ENCODE peak calls at places on chromosomes 2 and 18, in four cellular contexts. E, Z, N and L are unnamed samples.

GRCh38 chr2:239392688-239393400 is 8.0 kb downstream of the HDAC4 start:
- DNase-seq in E (no peak), Z (no peak), N (no peak), L (no peak)

GRCh38 chr2:232846055-232846454 is 24.0 kb upstream of the SNORC start:
- DNase-seq in E (no peak), Z (no peak), N (no peak), L (no peak)

GRCh38 chr2:135585586-135585985 is 54.3 kb downstream of the R3HDM1 start:
- DNase-seq in E (no peak), Z (no peak), N (no peak), L (no peak)

GRCh38 chr2:28391564-28392296 is 928 bp upstream of the FOSL2 start:
- DNase-seq in E (peak; percentile 74), Z (peak; percentile 96), N (peak; percentile 62), L (peak; percentile 95)

GRCh38 chr2:182949572-182950189 is 83.2 kb upstream of the FRZB start:
- DNase-seq in E (no peak), Z (no peak), N (peak; percentile 8), L (peak; percentile 57)

GRCh38 chr2:237687666-237688065 is 60.3 kb downstream of the LRRFIP1 start:
- DNase-seq in E (no peak), Z (peak; percentile 98), N (no peak), L (peak; percentile 82)

GRCh38 chr18:26545737-26546136 is 2.6 kb downstream of the KCTD1 start:
- DNase-seq in E (no peak), Z (no peak), N (no peak), L (no peak)

GRCh38 chr2:46644690-46645385 is 165.5 kb downstream of the TMEM247 start:
- DNase-seq in E (no peak), Z (no peak), N (no peak), L (no peak)

GRCh38 chr18:39870586-39870985 is 2084.4 kb upstream of the PIK3C3 start:
- DNase-seq in E (no peak), Z (no peak), N (no peak), L (no peak)

GRCh38 chr2:12884713-12885282 is 168.1 kb downstream of the TRIB2 start:
- DNase-seq in E (no peak), Z (peak; percentile 50), N (no peak), L (peak; percentile 72)

GRCh38 chr2:120290737-120291136 is 38.1 kb downstream of the RALB start:
- DNase-seq in E (no peak), Z (no peak), N (no peak), L (no peak)

GRCh38 chr2:196314780-196315179 is 143.4 kb upstream of the STK17B start:
- DNase-seq in E (no peak), Z (no peak), N (no peak), L (no peak)

GRCh38 chr2:228657807-228658402 is 476.4 kb upstream of the SPHKAP start:
- DNase-seq in E (peak; percentile 41), Z (no peak), N (no peak), L (no peak)

GRCh38 chr2:232879618-232880494 is 9.8 kb downstream of the SNORC start:
- DNase-seq in E (no peak), Z (no peak), N (no peak), L (no peak)

GRCh38 chr2:229665158-229665557 is 49.2 kb downstream of the DNER start:
- DNase-seq in E (no peak), Z (no peak), N (no peak), L (no peak)

GRCh38 chr2:11703700-11704099 is 33.7 kb upstream of the NTSR2 start:
- DNase-seq in E (no peak), Z (no peak), N (no peak), L (no peak)

GRCh38 chr2:123961576-123961975 is 63.5 kb upstream of the CNTNAP5 start:
- DNase-seq in E (no peak), Z (no peak), N (no peak), L (no peak)

GRCh38 chr18:49014605-49015267 is 64.0 kb upstream of the SMAD7 start:
- DNase-seq in E (no peak), Z (no peak), N (no peak), L (peak; percentile 8)

GRCh38 chr18:23958036-23958435 is 56.5 kb upstream of the TTC39C start:
- DNase-seq in E (no peak), Z (peak; percentile 79), N (no peak), L (no peak)

GRCh38 chr18:57559311-57559710 is 27.2 kb downstream of the FECH start:
- DNase-seq in E (no peak), Z (no peak), N (no peak), L (no peak)

GRCh38 chr2:112881217-112882000 is 29.6 kb upstream of the IL37 start:
- DNase-seq in E (no peak), Z (no peak), N (no peak), L (peak; percentile 24)

GRCh38 chr2:160138406-160138805 is 61.7 kb downstream of the ITGB6 start:
- DNase-seq in E (no peak), Z (no peak), N (no peak), L (no peak)

GRCh38 chr2:920999-921398 is 29.6 kb upstream of the SNTG2 start:
- DNase-seq in E (no peak), Z (no peak), N (no peak), L (no peak)

GRCh38 chr18:11154369-11154982 is 5.1 kb upstream of the PIEZO2 start:
- DNase-seq in E (peak; percentile 13), Z (no peak), N (peak; percentile 10), L (no peak)

GRCh38 chr2:37412201-37412600 is 67.8 kb downstream of the QPCT start:
- DNase-seq in E (no peak), Z (no peak), N (no peak), L (no peak)

GRCh38 chr2:132475615-132476014 is 59.0 kb downstream of the GPR39 start:
- DNase-seq in E (no peak), Z (no peak), N (no peak), L (no peak)

GRCh38 chr2:112541315-112542122 is 746 bp upstream of the POLR1B start:
- DNase-seq in E (peak; percentile 84), Z (no peak), N (peak; percentile 75), L (peak; percentile 69)

GRCh38 chr18:3262234-3263171 is 570 bp downstream of the MYL12B start:
- DNase-seq in E (no peak), Z (no peak), N (no peak), L (peak; percentile 39)

GRCh38 chr2:187527262-187527661 is 27.0 kb downstream of the TFPI start:
- DNase-seq in E (no peak), Z (no peak), N (no peak), L (no peak)

GRCh38 chr2:26752636-26753035 is 11.4 kb upstream of the SLC35F6 start:
- DNase-seq in E (no peak), Z (no peak), N (no peak), L (no peak)

GRCh38 chr18:23926590-23926989 is 88.0 kb upstream of the TTC39C start:
- DNase-seq in E (no peak), Z (no peak), N (no peak), L (no peak)

GRCh38 chr18:36655894-36656293 is 172.9 kb downstream of the TPGS2 start:
- DNase-seq in E (no peak), Z (no peak), N (no peak), L (no peak)

GRCh38 chr2:71613953-71614925 is 160.9 kb downstream of the DYSF start:
- DNase-seq in E (no peak), Z (no peak), N (no peak), L (no peak)

GRCh38 chr2:200604571-200605255 is 18.9 kb downstream of the AOX1 start:
- DNase-seq in E (no peak), Z (no peak), N (no peak), L (no peak)